ENCODE peak calls at places on chromosomes 12 and 14, in nine cellular contexts. Y is B cell; V is NCI-H1417; S is GM12891; O is mucosa of descending colon; A is heart right ventricle; Z is activated CD8-positive, alpha-beta memory T cell treated with anti-CD3 and anti-CD28 coated beads for 4 hours; T is NCI-H2171; B is GM19239. N is an unnamed sample.

GRCh38 chr12:12079291-12079690 is 8.6 kb downstream of the BCL2L14 start:
- DNase-seq in Y (no peak), V (no peak), S (no peak), O (no peak), A (no peak), Z (no peak), T (no peak), B (no peak), N (no peak)

GRCh38 chr12:6778212-6778570 is 5.9 kb downstream of the LAG3 start:
- DNase-seq in Y (peak), V (peak), S (no peak), O (no peak), A (no peak), Z (no peak), T (peak), B (no peak), N (no peak)

GRCh38 chr14:104431351-104431928 is 148.1 kb upstream of the C14orf180 start:
- DNase-seq in Y (peak), V (no peak), S (no peak), O (no peak), A (no peak), Z (no peak), T (no peak), B (no peak), N (no peak)

GRCh38 chr12:47650469-47650868 is 55.4 kb downstream of the RPAP3 start:
- DNase-seq in Y (no peak), V (no peak), S (no peak), O (no peak), A (no peak), Z (no peak), T (no peak), B (no peak), N (no peak)

GRCh38 chr12:122182887-122183587 is at the start of gene LRRC43:
- DNase-seq in Y (peak), V (peak), S (peak), O (peak), A (peak), Z (no peak), T (peak), B (no peak), N (peak)

GRCh38 chr14:59328410-59328809 is 136.8 kb downstream of the GPR135 start:
- DNase-seq in Y (no peak), V (no peak), S (no peak), O (no peak), A (no peak), Z (no peak), T (no peak), B (no peak), N (no peak)

GRCh38 chr12:132559652-132560420 is 50.5 kb downstream of the LRCOL1 start:
- DNase-seq in Y (peak), V (peak), S (peak), O (peak), A (peak), Z (no peak), T (peak), B (peak), N (peak)

GRCh38 chr14:23862513-23862912 is 91.1 kb upstream of the DHRS4 start:
- DNase-seq in Y (no peak), V (no peak), S (no peak), O (no peak), A (no peak), Z (no peak), T (no peak), B (no peak), N (no peak)

GRCh38 chr12:2229661-2230539 is 177.1 kb downstream of the CACNA1C start:
- DNase-seq in Y (no peak), V (no peak), S (no peak), O (no peak), A (no peak), Z (no peak), T (no peak), B (no peak), N (no peak)

GRCh38 chr12:132210223-132211055 is 66.2 kb downstream of the NOC4L start:
- DNase-seq in Y (no peak), V (no peak), S (no peak), O (no peak), A (no peak), Z (no peak), T (no peak), B (no peak), N (no peak)

GRCh38 chr12:80264386-80264785 is 165.0 kb downstream of the OTOGL start:
- DNase-seq in Y (no peak), V (no peak), S (no peak), O (no peak), A (no peak), Z (no peak), T (no peak), B (no peak), N (no peak)

GRCh38 chr12:2813573-2814185 is 1.2 kb downstream of the ITFG2 start:
- DNase-seq in Y (peak), V (peak), S (peak), O (no peak), A (no peak), Z (no peak), T (peak), B (peak), N (peak)

GRCh38 chr14:53180272-53181221 is 27.4 kb upstream of the DDHD1 start:
- DNase-seq in Y (no peak), V (no peak), S (no peak), O (no peak), A (no peak), Z (peak), T (no peak), B (no peak), N (no peak)

GRCh38 chr12:27528788-27529187 is 4.8 kb downstream of the PPFIBP1 start:
- DNase-seq in Y (no peak), V (no peak), S (no peak), O (no peak), A (no peak), Z (no peak), T (no peak), B (no peak), N (no peak)

GRCh38 chr12:2172486-2173214 is 119.9 kb downstream of the CACNA1C start:
- DNase-seq in Y (no peak), V (no peak), S (no peak), O (no peak), A (no peak), Z (no peak), T (no peak), B (no peak), N (no peak)

GRCh38 chr12:95241761-95242506 is 24.3 kb downstream of the VEZT start:
- DNase-seq in Y (no peak), V (no peak), S (no peak), O (no peak), A (no peak), Z (no peak), T (no peak), B (no peak), N (no peak)

GRCh38 chr12:60930146-60930545 is 1330.1 kb upstream of the USP15 start:
- DNase-seq in Y (no peak), V (no peak), S (no peak), O (no peak), A (no peak), Z (no peak), T (no peak), B (no peak), N (no peak)

GRCh38 chr14:99841436-99842071 is 48.3 kb downstream of the EML1 start:
- DNase-seq in Y (no peak), V (no peak), S (no peak), O (no peak), A (no peak), Z (no peak), T (no peak), B (no peak), N (no peak)

GRCh38 chr14:21612324-21612723 is 22.4 kb downstream of the OR10G2 start:
- DNase-seq in Y (no peak), V (no peak), S (no peak), O (no peak), A (no peak), Z (no peak), T (no peak), B (no peak), N (no peak)

GRCh38 chr14:67457782-67458181 is 30.7 kb downstream of the TMEM229B start:
- DNase-seq in Y (no peak), V (no peak), S (no peak), O (no peak), A (peak), Z (no peak), T (peak), B (no peak), N (no peak)

GRCh38 chr14:78227466-78228077 is 57.4 kb downstream of the NRXN3 start:
- DNase-seq in Y (no peak), V (no peak), S (no peak), O (no peak), A (no peak), Z (no peak), T (no peak), B (no peak), N (peak)

GRCh38 chr14:23177181-23177580 is 6.3 kb downstream of the SLC7A8 start:
- DNase-seq in Y (no peak), V (peak), S (no peak), O (no peak), A (no peak), Z (no peak), T (no peak), B (no peak), N (no peak)

GRCh38 chr14:70697681-70698080 is 56.0 kb downstream of the TTC9 start:
- DNase-seq in Y (no peak), V (no peak), S (no peak), O (no peak), A (no peak), Z (no peak), T (no peak), B (no peak), N (no peak)

GRCh38 chr12:75825686-75826085 is 205.9 kb downstream of the PHLDA1 start:
- DNase-seq in Y (no peak), V (no peak), S (no peak), O (no peak), A (no peak), Z (no peak), T (no peak), B (no peak), N (no peak)

GRCh38 chr14:49879683-49880204 is 13.1 kb upstream of the ARF6 start:
- DNase-seq in Y (peak), V (peak), S (no peak), O (peak), A (no peak), Z (no peak), T (no peak), B (peak), N (peak)

GRCh38 chr12:66398931-66399625 is 96.8 kb downstream of the HELB start:
- DNase-seq in Y (no peak), V (no peak), S (no peak), O (no peak), A (no peak), Z (no peak), T (no peak), B (no peak), N (peak)

GRCh38 chr14:23285530-23286019 is 357 bp downstream of the HOMEZ start:
- DNase-seq in Y (no peak), V (no peak), S (no peak), O (no peak), A (no peak), Z (no peak), T (no peak), B (no peak), N (no peak)

GRCh38 chr12:57600395-57600794 is 4.2 kb upstream of the DTX3 start:
- DNase-seq in Y (no peak), V (no peak), S (no peak), O (no peak), A (no peak), Z (no peak), T (no peak), B (no peak), N (no peak)

GRCh38 chr12:113480336-113480688 is 8.6 kb upstream of the LHX5 start:
- DNase-seq in Y (no peak), V (no peak), S (no peak), O (no peak), A (no peak), Z (no peak), T (no peak), B (no peak), N (no peak)

GRCh38 chr14:49303952-49304516 is 282.1 kb downstream of the RPS29 start:
- DNase-seq in Y (no peak), V (peak), S (no peak), O (no peak), A (no peak), Z (no peak), T (no peak), B (no peak), N (peak)

GRCh38 chr12:114777052-114777451 is 93.1 kb upstream of the TBX3 start:
- DNase-seq in Y (no peak), V (no peak), S (no peak), O (no peak), A (no peak), Z (no peak), T (no peak), B (no peak), N (no peak)

GRCh38 chr12:6813363-6813762 is 8.3 kb upstream of the GPR162 start:
- DNase-seq in Y (no peak), V (no peak), S (no peak), O (no peak), A (no peak), Z (no peak), T (no peak), B (no peak), N (no peak)

GRCh38 chr12:107400686-107401447 is 284.7 kb upstream of the PWP1 start:
- DNase-seq in Y (no peak), V (peak), S (no peak), O (no peak), A (no peak), Z (no peak), T (no peak), B (no peak), N (no peak)

N was measured in NCI-H1694 treated with DMSO at 0.1 percent for 48 hours.